ENCODE peak calls at places on chromosomes 4 and X, in four cellular contexts. D is K562, I is HepG2, K is IMR-90. M is an unnamed sample.

GRCh38 chr4:87559090-87559837 is 30.1 kb upstream of the SPARCL1 start:
- DNase-seq in K (no peak), D (peak), I (no peak), M (no peak)

GRCh38 chr4:21002976-21003375 is 302.7 kb downstream of the PACRGL start:
- DNase-seq in I (no peak), D (no peak), K (no peak), M (no peak)

GRCh38 chr4:5444918-5445517 is 263.3 kb downstream of the EVC2 start:
- DNase-seq in K (no peak), I (no peak), D (no peak), M (no peak)

GRCh38 chrX:108270739-108271396 is 167.4 kb downstream of the COL4A6 start:
- DNase-seq in D (no peak), I (no peak), K (peak), M (no peak)

GRCh38 chr4:12409507-12410190 is 981.0 kb upstream of the HS3ST1 start:
- DNase-seq in D (no peak), I (no peak), K (no peak), M (no peak)

GRCh38 chrX:119677654-119677981 is 15.3 kb downstream of the SEPTIN6 start:
- DNase-seq in K (no peak), I (no peak), D (no peak), M (no peak)

GRCh38 chrX:39459204-39459603 is 638.6 kb downstream of the BCOR start:
- DNase-seq in I (no peak), K (no peak), D (no peak), M (no peak)

GRCh38 chr4:185589067-185589844 is 53.9 kb upstream of the PDLIM3 start:
- DNase-seq in K (peak), I (no peak), D (no peak), M (no peak)

GRCh38 chrX:3227526-3227925 is 118.9 kb downstream of the MXRA5 start:
- DNase-seq in D (no peak), K (no peak), I (no peak), M (no peak)

GRCh38 chr4:15145709-15146108 is 143.4 kb downstream of the CPEB2 start:
- DNase-seq in I (no peak), K (no peak), D (no peak), M (no peak)

GRCh38 chr4:156595041-156595440 is 376.6 kb downstream of the PDGFC start:
- DNase-seq in D (no peak), I (no peak), K (peak), M (no peak)

GRCh38 chr4:103400405-103400804 is 202.3 kb upstream of the CENPE start:
- DNase-seq in K (no peak), I (peak), D (no peak), M (no peak)

GRCh38 chrX:43741843-43742573 is 85.9 kb downstream of the MAOA start:
- DNase-seq in K (no peak), D (no peak), I (no peak), M (no peak)

GRCh38 chr4:76950052-76950845 is 697 bp downstream of the SEPTIN11 start:
- DNase-seq in K (no peak), I (peak), D (peak), M (peak)

GRCh38 chr4:137610960-137611359 is 78.7 kb upstream of the PCDH18 start:
- DNase-seq in D (no peak), I (peak), K (peak), M (peak)

GRCh38 chrX:21167028-21167427 is 207.2 kb upstream of the CNKSR2 start:
- DNase-seq in I (no peak), K (no peak), D (no peak), M (no peak)

GRCh38 chr4:109979932-109980717 is 67.4 kb downstream of the EGF start:
- DNase-seq in I (no peak), D (no peak), K (peak), M (peak)

DNA sequence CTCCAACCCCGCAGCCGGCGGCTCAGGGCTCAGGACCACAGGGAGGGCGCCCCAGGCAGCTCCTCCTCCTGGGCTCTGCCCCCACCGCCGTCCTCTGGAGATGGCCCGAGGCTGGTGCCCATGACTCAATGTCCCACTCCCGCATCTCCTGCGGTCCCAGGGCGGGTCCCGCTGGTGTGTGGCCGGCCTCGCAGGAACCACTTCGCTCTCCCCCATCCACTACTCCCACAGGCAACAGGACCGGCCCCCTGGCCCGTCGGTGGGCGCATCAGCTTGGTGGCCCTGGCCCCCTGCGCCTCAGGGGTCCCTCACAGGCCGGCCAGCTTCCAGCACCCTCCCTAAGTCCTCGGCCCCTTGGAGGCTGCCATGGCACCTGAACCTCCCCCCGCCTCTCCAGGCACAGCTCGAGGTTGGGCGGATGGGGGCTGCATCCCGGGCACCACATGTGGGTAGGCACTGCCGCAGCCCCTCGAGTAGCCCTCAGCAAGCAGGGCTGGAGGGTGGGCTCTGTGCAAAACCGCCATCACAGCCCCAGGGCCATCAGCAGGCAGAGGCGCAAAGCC is 22.8 kb upstream of the SPON2 start:
- DNase-seq in K (no peak), I (no peak), D (no peak), M (no peak)
- TF ChIP-seq BHLHE40 in K (no peak), I (no peak), D (no peak), M (no peak)

DNA sequence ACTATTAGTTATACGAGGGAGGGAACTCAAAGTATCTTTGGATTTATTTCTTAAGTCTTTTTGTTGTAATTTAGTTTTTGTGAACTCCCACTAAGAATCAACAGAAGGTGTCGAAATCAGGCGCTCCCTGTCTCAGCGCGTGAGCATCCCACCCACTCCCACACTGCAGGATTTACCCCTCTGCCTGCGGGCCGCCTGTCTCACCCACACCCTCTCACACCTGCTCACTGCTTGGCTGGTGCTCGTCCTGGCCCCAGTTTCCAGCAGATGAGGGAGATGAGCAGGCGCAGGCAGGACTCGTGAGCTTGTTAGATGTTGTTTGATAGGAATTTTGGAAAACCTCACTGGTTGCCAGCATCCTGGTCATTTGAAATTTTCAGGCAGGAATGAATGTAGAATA is 20.8 kb upstream of the HGFAC start:
- DNase-seq in I (no peak), D (no peak), K (no peak), M (no peak)
- TF ChIP-seq MAFK in I (no peak), D (no peak), K (no peak), M (no peak)

GRCh38 chr4:140071806-140072205 is 82.2 kb downstream of the MAML3 start:
- DNase-seq in D (no peak), I (no peak), K (peak), M (no peak)
- TF ChIP-seq BHLHE40 in D (no peak), I (no peak), K (no peak), M (no peak)

DNA sequence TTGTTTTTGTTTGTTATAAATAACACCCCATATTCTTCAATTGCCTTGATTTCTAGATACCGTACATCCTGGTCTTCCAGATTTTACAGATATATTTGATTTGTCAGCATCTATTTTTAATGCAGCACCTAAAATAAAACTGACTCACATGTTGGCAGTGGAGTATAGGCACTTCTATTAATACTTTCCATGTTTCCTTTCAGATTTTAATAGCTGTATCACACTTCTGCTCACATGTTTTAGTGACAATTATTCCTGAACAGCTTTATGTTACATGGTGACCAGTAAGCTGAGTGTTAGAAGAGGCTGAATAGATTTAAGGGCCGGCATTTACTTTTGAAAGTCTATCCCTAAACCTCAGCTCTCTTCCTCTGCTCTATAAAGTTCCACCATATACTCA is 46.1 kb downstream of the C4orf46 start:
- DNase-seq in D (no peak), K (no peak), I (no peak), M (no peak)
- TF ChIP-seq MAFK in D (no peak), K (no peak), I (no peak), M (no peak)

GRCh38 chr4:8039290-8039689 is 99.6 kb upstream of the AFAP1 start:
- DNase-seq in D (no peak), K (no peak), I (no peak), M (no peak)
- TF ChIP-seq BHLHE40 in D (no peak), K (no peak), I (no peak), M (no peak)

GRCh38 chr4:3243066-3243775 is 5.7 kb upstream of the MSANTD1 start:
- DNase-seq in K (no peak), D (no peak), I (no peak), M (no peak)
- TF ChIP-seq MAFK in K (no peak), D (no peak), I (no peak), M (no peak)

GRCh38 chr4:70734168-70734954 is 12.6 kb downstream of the RUFY3 start:
- DNase-seq in K (peak), I (peak), D (no peak), M (no peak)
- TF ChIP-seq BHLHE40 in K (no peak), I (no peak), D (no peak), M (no peak)

DNA sequence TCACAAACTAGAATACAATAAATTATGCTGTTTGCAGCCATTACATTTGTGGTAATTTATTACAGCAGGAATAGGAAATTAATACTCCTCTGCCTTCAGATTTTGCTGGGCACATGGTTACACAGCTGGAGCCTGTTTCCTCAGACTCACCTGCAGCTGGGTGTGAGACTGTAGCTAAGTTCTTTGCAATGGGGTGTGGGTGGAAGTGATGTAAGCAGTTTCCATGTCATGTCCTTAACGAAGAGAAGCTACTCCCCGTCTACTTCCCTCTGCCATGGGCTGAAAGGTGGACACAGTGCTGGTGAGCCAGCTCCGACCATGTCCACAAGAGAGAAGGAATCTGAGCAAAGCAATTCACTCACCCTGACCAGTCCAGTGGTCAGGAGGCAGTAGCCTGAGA is 18.2 kb downstream of the SH3KBP1 start:
- DNase-seq in K (no peak), D (no peak), I (no peak), M (no peak)
- TF ChIP-seq MAFK in K (no peak), D (no peak), I (no peak), M (no peak)